ENCODE peak calls at places on chromosomes 7 and 10, in seven cellular contexts. O is K562, X is endothelial cell of umbilical vein, E is transverse colon, N is stomach, T is GM12891, Z is prostate gland. R is an unnamed sample.

GRCh38 chr7:137579913-137580640 is 236.5 kb upstream of the PTN start:
- DNase-seq in O (no peak), X (peak), E (no peak), N (no peak), T (no peak), Z (no peak), R (no peak)

GRCh38 chr7:17289074-17289665 is 9.3 kb upstream of the AHR start:
- DNase-seq in O (no peak), X (peak), E (no peak), N (peak), T (no peak), Z (no peak), R (no peak)

GRCh38 chr7:12094365-12094921 is 116.7 kb upstream of the TMEM106B start:
- DNase-seq in O (no peak), X (no peak), E (no peak), N (no peak), T (no peak), Z (no peak), R (no peak)

GRCh38 chr7:36231406-36231805 is 78.4 kb downstream of the EEPD1 start:
- DNase-seq in O (no peak), X (no peak), E (no peak), N (no peak), T (no peak), Z (no peak), R (no peak)

GRCh38 chr7:44104880-44105771 is 981 bp downstream of the AEBP1 start:
- DNase-seq in O (no peak), X (no peak), E (no peak), N (no peak), T (no peak), Z (no peak), R (no peak)

GRCh38 chr7:31782411-31782991 is 95.5 kb downstream of the PPP1R17 start:
- DNase-seq in O (peak), X (peak), E (no peak), N (no peak), T (peak), Z (no peak), R (peak)

GRCh38 chr10:78556-78955 is 29.5 kb upstream of the TUBB8 start:
- DNase-seq in O (no peak), X (no peak), E (no peak), N (no peak), T (no peak), Z (no peak), R (no peak)

GRCh38 chr7:110142939-110143526 is 947.9 kb upstream of the LRRN3 start:
- DNase-seq in O (no peak), X (no peak), E (no peak), N (no peak), T (no peak), Z (no peak), R (no peak)

GRCh38 chr10:126227762-126228134 is 160.5 kb downstream of the ADAM12 start:
- DNase-seq in O (no peak), X (no peak), E (no peak), N (no peak), T (no peak), Z (no peak), R (no peak)

GRCh38 chr10:71888623-71889387 is 37.8 kb upstream of the PSAP start:
- DNase-seq in O (peak), X (peak), E (peak), N (peak), T (peak), Z (peak), R (peak)

GRCh38 chr10:68154211-68154497 is 44.9 kb downstream of the MYPN start:
- DNase-seq in O (no peak), X (no peak), E (no peak), N (no peak), T (no peak), Z (no peak), R (no peak)

GRCh38 chr10:96488161-96488935 is 25.4 kb downstream of the TLL2 start:
- DNase-seq in O (no peak), X (no peak), E (no peak), N (no peak), T (no peak), Z (no peak), R (no peak)

GRCh38 chr7:40329601-40330153 is 194.9 kb downstream of the SUGCT start:
- DNase-seq in O (peak), X (peak), E (no peak), N (no peak), T (peak), Z (no peak), R (no peak)

GRCh38 chr7:123570390-123571182 is 13.0 kb upstream of the NDUFA5 start:
- DNase-seq in O (peak), X (peak), E (no peak), N (no peak), T (no peak), Z (no peak), R (no peak)

GRCh38 chr10:122140477-122140902 is 130.6 kb upstream of the BTBD16 start:
- DNase-seq in O (no peak), X (peak), E (no peak), N (no peak), T (no peak), Z (no peak), R (no peak)

GRCh38 chr10:5550621-5551530 is 26.1 kb downstream of the CALML3 start:
- DNase-seq in O (peak), X (no peak), E (no peak), N (no peak), T (no peak), Z (no peak), R (no peak)

GRCh38 chr7:1819258-1819841 is 149.3 kb downstream of the ELFN1 start:
- DNase-seq in O (no peak), X (no peak), E (no peak), N (peak), T (no peak), Z (no peak), R (no peak)

GRCh38 chr7:155203882-155204691 is 93.6 kb upstream of the INSIG1 start:
- DNase-seq in O (no peak), X (no peak), E (no peak), N (peak), T (no peak), Z (no peak), R (no peak)

GRCh38 chr7:42876182-42877068 is 35.4 kb downstream of the C7orf25 start:
- DNase-seq in O (peak), X (peak), E (peak), N (peak), T (peak), Z (peak), R (no peak)

GRCh38 chr10:79176052-79176501 is 107.3 kb downstream of the ZMIZ1 start:
- DNase-seq in O (no peak), X (no peak), E (no peak), N (no peak), T (no peak), Z (no peak), R (no peak)

GRCh38 chr10:101816913-101817541 is 1.2 kb downstream of the OGA start:
- DNase-seq in O (no peak), X (no peak), E (no peak), N (no peak), T (no peak), Z (no peak), R (no peak)

GRCh38 chr7:10657201-10657600 is 316.5 kb upstream of the PHF14 start:
- DNase-seq in O (no peak), X (no peak), E (no peak), N (no peak), T (no peak), Z (no peak), R (no peak)

GRCh38 chr7:140908351-140908750 is 16.4 kb downstream of the BRAF start:
- DNase-seq in O (no peak), X (no peak), E (no peak), N (no peak), T (no peak), Z (no peak), R (no peak)

GRCh38 chr7:4093492-4093891 is 588.6 kb upstream of the FOXK1 start:
- DNase-seq in O (peak), X (no peak), E (no peak), N (no peak), T (no peak), Z (no peak), R (no peak)

GRCh38 chr7:46754135-46754730 is 827.7 kb downstream of the TNS3 start:
- DNase-seq in O (no peak), X (peak), E (no peak), N (no peak), T (no peak), Z (no peak), R (no peak)

GRCh38 chr7:100944138-100944537 is 5.2 kb upstream of the MUC3A start:
- DNase-seq in O (no peak), X (no peak), E (no peak), N (no peak), T (no peak), Z (no peak), R (no peak)

GRCh38 chr7:38615665-38616064 is 15.5 kb downstream of the AMPH start:
- DNase-seq in O (no peak), X (no peak), E (no peak), N (no peak), T (no peak), Z (no peak), R (no peak)

GRCh38 chr7:157865351-157866165 is 528.8 kb downstream of the DNAJB6 start:
- DNase-seq in O (no peak), X (no peak), E (no peak), N (no peak), T (no peak), Z (no peak), R (no peak)

GRCh38 chr10:49408437-49409306 is 12.8 kb upstream of the DRGX start:
- DNase-seq in O (peak), X (no peak), E (no peak), N (no peak), T (no peak), Z (no peak), R (no peak)

GRCh38 chr10:110495731-110496552 is 1.8 kb upstream of the DUSP5 start:
- DNase-seq in O (peak), X (peak), E (peak), N (peak), T (no peak), Z (no peak), R (no peak)

GRCh38 chr10:121415017-121415416 is 183.2 kb downstream of the FGFR2 start:
- DNase-seq in O (no peak), X (no peak), E (no peak), N (no peak), T (no peak), Z (no peak), R (no peak)

GRCh38 chr10:110226926-110227641 is 19.7 kb downstream of the MXI1 start:
- DNase-seq in O (peak), X (no peak), E (peak), N (peak), T (peak), Z (peak), R (peak)

GRCh38 chr10:968546-969199 is 19.6 kb upstream of the GTPBP4 start:
- DNase-seq in O (no peak), X (no peak), E (no peak), N (peak), T (no peak), Z (no peak), R (no peak)

GRCh38 chr10:126384269-126384873 is 3.9 kb downstream of the ADAM12 start:
- DNase-seq in O (no peak), X (no peak), E (no peak), N (no peak), T (no peak), Z (no peak), R (no peak)

GRCh38 chr10:3811331-3811870 is 26.4 kb upstream of the KLF6 start:
- DNase-seq in O (no peak), X (peak), E (peak), N (peak), T (no peak), Z (peak), R (peak)

DNA sequence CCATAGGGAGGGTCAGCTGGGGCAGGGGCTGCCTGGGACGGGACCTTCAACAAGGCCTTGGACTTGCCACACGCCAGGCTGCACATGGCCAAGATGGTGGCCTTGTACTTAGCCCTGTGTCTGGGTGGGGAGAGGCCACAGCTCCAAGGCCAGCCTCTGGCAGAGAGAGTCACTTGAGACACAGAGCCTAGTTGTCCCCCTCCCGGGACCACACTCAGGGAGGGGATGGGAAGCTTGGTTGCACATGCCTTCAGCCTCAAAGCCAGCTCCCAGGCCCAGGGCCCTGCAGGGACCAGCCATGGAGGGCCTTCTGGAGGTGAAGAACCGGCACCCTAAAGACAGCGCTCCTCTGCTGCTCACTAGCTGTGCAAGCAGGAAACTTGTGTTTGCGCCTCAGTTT is 16.7 kb downstream of the MMRN2 start:
- DNase-seq in O (no peak), X (no peak), E (no peak), N (peak), T (no peak), Z (no peak), R (no peak)
- TF ChIP-seq POLR2AphosphoS5 in O (no peak), X (no peak), E (no peak), N (no peak), T (no peak), Z (no peak), R (no peak)

DNA sequence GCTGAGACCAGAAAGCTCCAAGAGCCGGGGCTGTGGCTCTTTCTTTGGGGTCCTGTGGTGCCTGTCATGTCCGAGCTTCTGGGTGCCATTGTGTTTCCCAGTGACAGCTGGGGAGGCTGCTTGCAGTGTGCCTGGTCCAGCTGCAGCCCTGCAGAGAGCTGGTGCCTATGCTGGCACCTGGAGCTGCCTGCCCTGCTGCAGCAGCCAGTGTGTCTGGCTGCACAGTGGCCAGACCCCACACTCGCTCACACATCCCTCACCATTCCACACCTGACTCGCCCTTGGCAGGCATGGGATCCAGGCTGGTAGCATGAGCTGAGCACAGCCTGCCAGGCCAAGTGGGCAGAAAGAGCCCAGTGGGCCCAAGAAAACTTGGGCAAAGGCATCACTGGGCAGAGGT is 635.1 kb upstream of the SEMA3D start:
- DNase-seq in O (no peak), X (no peak), E (no peak), N (no peak), T (no peak), Z (no peak), R (no peak)
- TF ChIP-seq POLR2A in O (no peak), X (no peak), E (no peak), N (no peak), T (no peak), Z (no peak), R (no peak)

GRCh38 chr10:31693499-31693898 is 235.1 kb downstream of the ARHGAP12 start:
- DNase-seq in O (no peak), X (no peak), E (peak), N (no peak), T (no peak), Z (no peak), R (no peak)

GRCh38 chr10:31700222-31700621 is 228.4 kb downstream of the ARHGAP12 start:
- DNase-seq in O (no peak), X (peak), E (no peak), N (no peak), T (no peak), Z (no peak), R (no peak)

GRCh38 chr10:31698169-31698890 is 230.3 kb downstream of the ARHGAP12 start:
- DNase-seq in O (no peak), X (no peak), E (peak), N (no peak), T (no peak), Z (no peak), R (no peak)

GRCh38 chr10:31694929-31695837 is 233.4 kb downstream of the ARHGAP12 start:
- DNase-seq in O (no peak), X (no peak), E (no peak), N (no peak), T (no peak), Z (no peak), R (no peak)

DNA sequence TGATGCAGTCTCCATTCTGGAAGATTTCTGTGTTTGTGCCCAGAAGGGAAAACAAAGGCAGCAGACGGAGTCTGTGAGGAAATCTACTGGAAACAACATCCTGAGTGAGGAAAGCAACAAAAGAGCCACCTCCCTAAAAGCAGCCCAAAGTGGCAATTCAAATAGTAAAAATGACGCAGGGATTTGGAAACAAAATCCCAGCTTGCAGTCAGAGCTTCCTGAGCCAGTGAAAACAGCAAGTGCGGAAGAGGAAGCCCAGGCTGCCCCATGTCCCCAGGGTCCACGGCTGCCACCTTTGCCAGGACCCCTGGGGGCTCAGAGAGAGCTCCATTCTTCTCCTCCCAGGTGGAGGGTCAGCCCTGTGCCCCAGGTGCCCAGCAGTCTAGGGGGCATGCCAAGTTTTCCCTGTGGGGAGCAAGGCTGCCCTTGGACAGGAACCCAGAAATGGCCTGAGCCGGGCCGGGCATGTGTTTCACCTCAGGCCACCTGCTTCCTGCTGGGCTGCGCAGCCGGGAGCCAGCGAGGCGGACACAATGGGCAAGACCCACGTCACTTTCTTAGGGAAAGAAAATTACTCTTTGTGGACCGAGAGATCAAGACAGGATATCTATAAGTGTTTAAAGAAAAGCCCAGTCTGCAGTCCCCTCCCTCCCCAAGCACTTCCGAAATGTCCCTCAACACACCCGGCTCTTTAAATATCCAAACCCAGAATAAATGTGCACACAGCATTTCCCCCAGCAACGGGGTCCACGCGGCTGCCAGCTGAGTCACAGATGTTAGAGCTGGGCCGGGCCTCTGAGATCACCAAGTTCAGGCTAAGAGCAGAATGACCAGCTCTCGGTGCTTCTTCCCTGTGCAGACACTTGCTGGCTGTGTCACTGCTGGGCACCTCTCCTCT is 231.1 kb downstream of the ARHGAP12 start:
- DNase-seq in O (no peak), X (peak), E (peak), N (peak), T (no peak), Z (peak), R (no peak)
- TF ChIP-seq POLR2AphosphoS5 in O (no peak), X (peak), E (peak), N (peak), T (no peak), Z (peak), R (no peak)

DNA sequence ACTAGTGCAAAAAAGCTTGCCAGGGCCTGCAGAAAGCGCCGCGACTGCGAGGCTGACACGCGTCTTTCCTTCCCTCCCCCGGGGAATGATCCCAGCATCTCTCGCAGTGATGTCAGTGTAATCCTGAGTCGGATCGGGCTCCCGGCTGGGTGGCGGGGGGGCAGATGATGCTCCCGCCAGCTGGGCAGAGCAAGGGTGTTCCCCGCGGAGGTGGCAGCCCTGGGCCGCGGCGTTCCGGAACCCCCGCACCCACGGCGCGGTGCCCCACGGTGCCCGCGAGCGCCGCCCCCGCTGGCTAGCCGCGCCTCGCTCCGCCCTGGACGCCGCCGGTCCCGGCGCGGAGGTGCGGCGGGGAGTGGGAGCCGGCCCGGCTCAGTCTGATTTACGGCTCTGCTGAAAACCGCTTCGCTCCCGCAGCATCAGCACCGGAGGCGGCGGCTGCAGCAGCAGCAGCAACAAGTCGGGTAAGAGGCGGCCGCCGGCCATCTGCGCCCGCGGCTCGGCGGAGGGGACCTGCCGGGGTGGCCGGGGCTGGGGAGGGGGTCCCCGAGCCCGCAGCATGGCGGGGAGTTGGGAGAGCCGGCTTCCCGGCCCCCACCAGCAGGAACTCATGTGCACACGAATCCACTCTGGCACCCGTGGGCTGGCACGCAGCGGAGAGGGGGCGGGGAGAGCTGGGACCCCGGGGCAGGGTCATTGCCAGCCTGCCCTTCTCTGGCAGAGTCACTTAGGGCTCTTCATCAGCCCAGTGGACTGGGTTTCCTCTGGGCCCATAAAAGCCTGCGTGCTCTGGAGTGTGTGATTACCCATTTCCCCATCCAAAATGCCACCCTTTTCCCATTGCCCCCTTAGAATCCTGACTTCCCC is at the start of gene ZNF365:
- DNase-seq in O (no peak), X (no peak), E (no peak), N (no peak), T (peak), Z (no peak), R (peak)
- TF ChIP-seq POLR2A in O (no peak), X (no peak), E (no peak), N (no peak), T (no peak), Z (no peak), R (no peak)

DNA sequence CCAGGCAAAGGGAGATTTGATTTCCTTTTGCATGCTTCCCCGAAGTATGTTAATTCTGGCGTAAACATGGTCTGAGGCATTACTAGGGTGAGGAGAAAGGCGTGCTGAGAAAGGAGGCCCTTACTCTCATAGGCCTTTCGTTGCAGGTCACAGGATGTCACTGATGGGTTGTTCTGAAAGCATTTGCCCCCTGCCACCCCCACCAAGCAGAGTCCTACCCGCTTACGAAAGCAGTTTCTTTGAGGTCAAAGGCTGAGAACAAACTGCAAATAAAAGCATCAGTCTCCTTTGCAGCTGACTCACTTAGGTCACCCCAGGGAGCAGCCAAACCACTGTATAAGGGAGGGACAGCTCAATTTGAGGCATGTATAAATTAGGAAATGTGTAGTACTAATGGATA is 57.1 kb downstream of the BPGM start:
- DNase-seq in O (no peak), X (no peak), E (peak), N (no peak), T (no peak), Z (no peak), R (no peak)
- TF ChIP-seq POLR2AphosphoS5 in O (no peak), X (no peak), E (peak), N (peak), T (no peak), Z (peak), R (no peak)